ENCODE peak calls at places on chromosomes 13 and 19, in eight cellular contexts. T, Y, B, N, E, H, U and F are unnamed samples.

GRCh38 chr19:23817519-23817918 is 58.8 kb upstream of the ZNF681 start:
- DNase-seq in H (peak), Y (peak), E (no peak), U (peak), B (peak), N (no peak), T (no peak), F (peak)

GRCh38 chr19:52227196-52227940 is 37.5 kb downstream of the PPP2R1A start:
- DNase-seq in T (no peak), B (no peak), E (no peak), H (no peak), U (no peak), Y (no peak), N (no peak), F (no peak)

GRCh38 chr13:111512707-111513106 is 192.3 kb downstream of the TEX29 start:
- DNase-seq in Y (no peak), H (no peak), N (no peak), B (no peak), U (no peak), E (no peak), T (no peak), F (no peak)

GRCh38 chr13:89324582-89324981 is 1653.4 kb downstream of the SLITRK5 start:
- DNase-seq in Y (no peak), B (no peak), H (no peak), N (no peak), E (no peak), U (no peak), T (no peak), F (no peak)

GRCh38 chr13:99078014-99078771 is 100.3 kb upstream of the DOCK9 start:
- DNase-seq in B (no peak), N (no peak), U (no peak), E (no peak), Y (no peak), H (no peak), T (no peak), F (no peak)

GRCh38 chr13:58087566-58087965 is 456.0 kb downstream of the PCDH17 start:
- DNase-seq in H (no peak), N (no peak), Y (no peak), E (no peak), U (no peak), B (no peak), T (no peak), F (no peak)

GRCh38 chr19:18428837-18429674 is 8.9 kb downstream of the ISYNA1 start:
- DNase-seq in N (peak), Y (peak), H (peak), U (peak), E (peak), B (peak), T (peak), F (peak)

GRCh38 chr19:47643281-47643680 is 34.3 kb downstream of the BICRA start:
- DNase-seq in T (no peak), U (no peak), Y (no peak), H (no peak), N (no peak), E (no peak), B (no peak), F (no peak)

GRCh38 chr19:38735257-38735686 is 9.0 kb downstream of the CAPN12 start:
- DNase-seq in H (no peak), T (no peak), U (no peak), Y (no peak), E (peak), N (no peak), B (no peak), F (no peak)

GRCh38 chr19:50465986-50466771 is 10.1 kb upstream of the EMC10 start:
- DNase-seq in B (peak), T (no peak), Y (no peak), H (no peak), E (no peak), U (no peak), N (no peak), F (no peak)

GRCh38 chr19:20661150-20661819 is at the start of gene ZNF626:
- DNase-seq in T (peak), H (no peak), B (peak), E (peak), U (peak), N (no peak), Y (peak), F (no peak)

GRCh38 chr19:8017808-8018207 is 12.4 kb upstream of the ELAVL1 start:
- DNase-seq in H (no peak), Y (peak), N (no peak), B (no peak), T (no peak), E (no peak), U (no peak), F (no peak)

GRCh38 chr13:36919206-36919832 is 719 bp downstream of the SMAD9 start:
- DNase-seq in Y (peak), H (no peak), U (peak), B (peak), N (peak), T (no peak), E (peak), F (no peak)

GRCh38 chr19:1987197-1988187 is 28.0 kb downstream of the BTBD2 start:
- DNase-seq in T (no peak), Y (no peak), B (no peak), H (no peak), N (no peak), U (no peak), E (peak), F (no peak)

GRCh38 chr19:31270897-31271568 is 78.2 kb downstream of the TSHZ3 start:
- DNase-seq in Y (no peak), T (no peak), N (no peak), U (peak), H (no peak), E (no peak), B (peak), F (no peak)

GRCh38 chr19:12733369-12733896 is 1.1 kb downstream of the TRIR start:
- DNase-seq in U (peak), E (no peak), H (peak), T (no peak), N (peak), B (peak), Y (peak), F (peak)

GRCh38 chr13:110265682-110266430 is 41.1 kb downstream of the COL4A1 start:
- DNase-seq in H (no peak), U (no peak), Y (no peak), B (no peak), T (no peak), N (no peak), E (no peak), F (no peak)

DNA sequence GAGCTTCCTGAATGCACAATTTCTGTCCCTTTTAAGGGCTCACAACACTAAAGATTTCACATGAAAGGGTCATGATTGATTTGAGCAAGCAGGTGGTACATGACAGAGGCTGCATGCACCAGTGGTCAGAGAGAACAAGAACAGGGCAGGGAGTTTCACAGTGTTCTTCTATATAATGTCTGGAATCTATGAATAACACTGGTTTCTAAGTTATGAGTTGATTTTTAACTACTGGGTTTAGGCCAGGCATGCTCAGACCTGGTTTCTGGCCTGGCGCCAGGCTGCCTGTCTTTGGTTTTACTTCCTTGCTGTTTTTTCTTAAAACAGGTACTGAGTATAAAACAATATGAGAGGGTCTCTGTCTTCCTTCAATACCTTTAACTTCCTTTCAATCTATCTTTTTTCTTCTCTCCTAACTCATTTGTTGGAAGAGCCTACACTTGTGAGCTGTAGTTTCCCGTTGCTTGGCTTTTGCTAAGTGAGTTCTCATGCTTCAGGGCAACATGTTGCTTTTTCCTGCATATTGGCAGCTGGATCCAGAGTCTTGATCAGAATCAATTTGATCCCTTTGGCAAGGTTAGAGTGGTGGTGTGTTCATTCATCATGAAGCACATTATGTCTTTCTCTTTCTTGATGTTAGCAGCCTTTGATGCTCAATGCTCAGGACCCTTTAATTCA is 38.5 kb upstream of the FGF14 start:
- DNase-seq in E (peak), B (no peak), Y (no peak), T (no peak), H (no peak), N (no peak), U (no peak), F (no peak)
- H3K4me3 ChIP-seq in E (no peak), B (no peak), Y (no peak), T (no peak), H (no peak), N (no peak), U (no peak), F (no peak)

DNA sequence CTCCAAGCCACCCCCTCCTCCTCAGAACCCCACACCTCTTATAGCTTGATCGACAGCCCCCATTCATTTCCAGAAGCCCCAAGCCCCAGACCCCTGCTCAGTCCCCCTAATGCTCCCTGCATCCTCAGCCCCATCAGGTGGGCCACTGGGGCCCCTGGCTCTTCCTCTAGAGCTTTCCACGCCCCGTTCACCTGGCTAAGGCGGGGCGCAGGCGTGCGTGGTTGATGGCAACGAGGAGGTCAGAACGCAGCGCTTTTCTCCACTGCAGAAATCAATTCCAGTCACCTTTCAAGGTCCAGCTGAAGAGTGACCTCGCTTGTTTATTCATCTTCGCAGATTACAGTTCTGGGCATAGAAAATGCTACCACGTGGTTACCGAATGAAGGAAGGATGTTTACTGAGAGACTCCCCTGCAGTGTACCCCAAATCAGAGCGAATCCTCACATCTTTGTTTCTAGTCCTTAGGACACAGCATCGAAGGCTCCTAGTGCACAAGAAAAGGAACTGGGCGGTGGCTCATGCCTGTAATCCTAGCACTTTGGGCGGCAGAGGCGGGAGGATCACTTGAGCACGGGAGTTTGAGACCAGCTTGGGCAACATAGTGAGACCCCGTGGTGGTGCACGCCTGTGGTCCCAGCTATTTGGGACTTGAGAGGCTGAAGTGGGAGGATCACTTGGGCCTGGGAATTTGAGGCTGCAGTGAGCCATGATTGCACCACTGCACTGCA is 798 bp upstream of the PBX4 start:
- DNase-seq in Y (no peak), E (no peak), U (no peak), T (no peak), N (no peak), H (no peak), B (no peak), F (no peak)
- H3K4me3 ChIP-seq in Y (no peak), E (peak), U (peak), T (peak), N (peak), H (peak), B (peak), F (peak)

DNA sequence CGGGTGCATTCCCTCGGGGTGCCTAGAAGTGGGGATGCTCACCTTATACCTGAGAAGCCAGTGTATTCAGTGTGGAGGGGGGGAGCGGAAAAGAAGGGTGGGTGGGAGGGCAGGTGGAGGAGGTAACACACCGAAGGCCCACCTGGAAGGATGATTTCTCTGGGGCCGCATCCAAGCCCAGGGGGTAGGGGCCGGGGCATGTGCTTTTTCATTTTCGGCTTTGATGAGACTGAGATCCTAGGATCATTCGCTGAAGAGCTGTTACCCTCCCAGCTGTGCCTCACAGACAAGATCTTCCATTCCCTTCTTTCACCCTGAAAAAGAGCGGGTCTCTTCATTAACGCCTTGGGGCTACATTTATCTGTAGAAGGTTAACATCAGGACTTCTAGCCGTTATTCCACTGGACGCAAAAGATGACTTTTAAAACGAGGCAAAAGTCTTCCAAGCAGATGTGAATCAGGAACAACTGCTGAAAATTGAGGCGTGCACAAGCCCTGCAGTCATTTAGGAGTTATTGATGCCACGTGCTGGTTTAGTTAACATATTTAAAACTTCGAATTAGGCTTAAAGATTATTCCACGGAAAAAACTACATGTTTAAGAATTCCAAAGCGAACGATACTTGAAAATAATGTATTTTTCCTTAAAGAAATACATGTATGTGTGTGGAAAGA is 1.1 kb downstream of the LMO7 start:
- DNase-seq in B (peak), H (no peak), T (no peak), N (peak), Y (no peak), U (no peak), E (no peak), F (no peak)
- H3K4me3 ChIP-seq in B (peak), H (no peak), T (peak), N (peak), Y (peak), U (peak), E (peak), F (no peak)

GRCh38 chr13:38669234-38669964 is 17.5 kb upstream of the FREM2 start:
- DNase-seq in T (no peak), Y (no peak), E (no peak), N (no peak), U (no peak), B (no peak), H (no peak), F (no peak)
- H3K4me3 ChIP-seq in T (no peak), Y (no peak), E (no peak), N (no peak), U (no peak), B (no peak), H (no peak), F (no peak)

GRCh38 chr19:29528946-29529645 is 3.3 kb downstream of the VSTM2B start:
- DNase-seq in B (peak), H (no peak), Y (no peak), E (no peak), T (peak), U (no peak), N (no peak), F (no peak)
- H3K4me3 ChIP-seq in B (peak), H (no peak), Y (no peak), E (no peak), T (peak), U (no peak), N (peak), F (no peak)